ENCODE peak calls at places on chromosomes 6 and 20, in six cellular contexts. A is SHP77 treated with DMSO at 0.1 percent for 48 hours, C is cardiac fibroblast, S is fibroblast of the conjunctiva, V is cardiac muscle cell, N is adipocyte. U is an unnamed sample.

GRCh38 chr20:37406010-37406998 is 60.4 kb downstream of the SRC start:
- DNase-seq in A (no peak), C (peak), S (no peak), V (peak), N (peak), U (peak)

GRCh38 chr6:169986848-169987498 is 235.6 kb downstream of the ERMARD start:
- DNase-seq in A (no peak), C (no peak), S (no peak), V (no peak), N (no peak), U (no peak)

GRCh38 chr6:5995705-5996686 is 10.7 kb downstream of the NRN1 start:
- DNase-seq in A (peak), C (peak), S (peak), V (peak), N (peak), U (peak)

GRCh38 chr6:21371676-21372161 is 221.8 kb upstream of the SOX4 start:
- DNase-seq in A (no peak), C (peak), S (peak), V (peak), N (peak), U (no peak)

GRCh38 chr6:99905209-99906106 is 88.6 kb downstream of the MCHR2 start:
- DNase-seq in A (no peak), C (peak), S (peak), V (peak), N (peak), U (peak)

GRCh38 chr6:132751306-132751705 is 6.4 kb downstream of the VNN2 start:
- DNase-seq in A (no peak), C (no peak), S (no peak), V (no peak), N (no peak), U (no peak)

GRCh38 chr20:34713194-34713943 is 9.2 kb downstream of the TP53INP2 start:
- DNase-seq in A (no peak), C (peak), S (peak), V (peak), N (peak), U (no peak)

GRCh38 chr20:58436868-58437645 is 48.0 kb downstream of the VAPB start:
- DNase-seq in A (no peak), C (no peak), S (no peak), V (no peak), N (no peak), U (no peak)

U was measured in cerebellum.